ENCODE peak calls at places on chromosome 18, in five cellular contexts. U is thyroid gland, C is fibroblast of lung, X is spleen, K is tibial artery. J is an unnamed sample.

GRCh38 chr18:63677490-63678225 is 16.0 kb upstream of the SERPINB3 start:
- DNase-seq in U (no peak), C (no peak), X (no peak), K (no peak), J (no peak)

GRCh38 chr18:24319757-24320156 is 77.9 kb downstream of the OSBPL1A start:
- DNase-seq in U (no peak), C (no peak), X (no peak), K (no peak), J (no peak)

GRCh38 chr18:39737869-39738268 is 2172.3 kb upstream of the CELF4 start:
- DNase-seq in U (no peak), C (no peak), X (no peak), K (no peak), J (no peak)

GRCh38 chr18:32802606-32803451 is 30.0 kb upstream of the KLHL14 start:
- DNase-seq in U (peak; percentile 9), C (no peak), X (no peak), K (no peak), J (no peak)

GRCh38 chr18:51666717-51667320 is 469.3 kb upstream of the MEX3C start:
- DNase-seq in U (peak; percentile 35), C (peak; percentile 11), X (no peak), K (no peak), J (peak; percentile 44)

GRCh38 chr18:61753373-61753772 is 139.4 kb downstream of the RNF152 start:
- DNase-seq in U (no peak), C (no peak), X (no peak), K (no peak), J (no peak)

GRCh38 chr18:11518788-11519685 is 90.4 kb upstream of the SLC35G4 start:
- DNase-seq in U (peak; percentile 73), C (peak; percentile 52), X (no peak), K (no peak), J (peak; percentile 67)

GRCh38 chr18:2173464-2173863 is 397.8 kb downstream of the METTL4 start:
- DNase-seq in U (no peak), C (peak; percentile 92), X (no peak), K (no peak), J (peak; percentile 69)

GRCh38 chr18:13422541-13423147 is 204.1 kb downstream of the LDLRAD4 start:
- DNase-seq in U (no peak), C (no peak), X (no peak), K (no peak), J (no peak)

GRCh38 chr18:26637983-26638382 is 89.6 kb upstream of the KCTD1 start:
- DNase-seq in U (no peak), C (no peak), X (no peak), K (no peak), J (no peak)

GRCh38 chr18:80154293-80154692 is 45.2 kb downstream of the ADNP2 start:
- DNase-seq in U (no peak), C (no peak), X (no peak), K (no peak), J (no peak)

GRCh38 chr18:5275872-5276271 is 19.7 kb downstream of the ZBTB14 start:
- DNase-seq in U (no peak), C (no peak), X (no peak), K (no peak), J (no peak)

GRCh38 chr18:48942554-48943261 is 8.1 kb downstream of the SMAD7 start:
- DNase-seq in U (no peak), C (peak; percentile 99), X (no peak), K (no peak), J (no peak)

GRCh38 chr18:38980420-38980819 is 1414.8 kb upstream of the CELF4 start:
- DNase-seq in U (no peak), C (no peak), X (no peak), K (no peak), J (no peak)

GRCh38 chr18:217532-218334 is 50.1 kb downstream of the THOC1 start:
- DNase-seq in U (no peak), C (no peak), X (no peak), K (no peak), J (no peak)

GRCh38 chr18:57797209-57797651 is 5.9 kb downstream of the ATP8B1 start:
- DNase-seq in U (peak; percentile 69), C (no peak), X (no peak), K (no peak), J (no peak)

GRCh38 chr18:67520276-67521035 is 3.9 kb upstream of the DSEL start:
- DNase-seq in U (no peak), C (peak; percentile 71), X (no peak), K (peak; percentile 56), J (no peak)

GRCh38 chr18:67104700-67105284 is 411.7 kb downstream of the DSEL start:
- DNase-seq in U (peak; percentile 60), C (peak; percentile 66), X (no peak), K (peak; percentile 61), J (no peak)

GRCh38 chr18:31275722-31276463 is 42.1 kb upstream of the DSG1 start:
- DNase-seq in U (no peak), C (peak; percentile 66), X (no peak), K (no peak), J (no peak)

GRCh38 chr18:3885209-3885792 is 435.3 kb downstream of the TGIF1 start:
- DNase-seq in U (no peak), C (no peak), X (no peak), K (no peak), J (no peak)

GRCh38 chr18:59659486-59660187 is 37.6 kb downstream of the CCBE1 start:
- DNase-seq in U (no peak), C (peak; percentile 42), X (no peak), K (no peak), J (no peak)

GRCh38 chr18:32093523-32093922 is 1.8 kb downstream of the RNF138 start:
- DNase-seq in U (no peak), C (peak; percentile 12), X (no peak), K (no peak), J (no peak)

GRCh38 chr18:44592639-44593038 is 88.0 kb upstream of the SETBP1 start:
- DNase-seq in U (no peak), C (peak; percentile 81), X (no peak), K (no peak), J (peak; percentile 23)

GRCh38 chr18:48274301-48274700 is 134.9 kb downstream of the ZBTB7C start:
- DNase-seq in U (peak; percentile 12), C (no peak), X (no peak), K (no peak), J (no peak)

GRCh38 chr18:21112140-21112473 is 494 bp upstream of the ROCK1 start:
- DNase-seq in U (no peak), C (no peak), X (peak; percentile 93), K (peak; percentile 70), J (no peak)

GRCh38 chr18:7363338-7363737 is 132.4 kb downstream of the LRRC30 start:
- DNase-seq in U (no peak), C (no peak), X (no peak), K (no peak), J (no peak)

GRCh38 chr18:6546229-6546628 is 131.5 kb upstream of the L3MBTL4 start:
- DNase-seq in U (no peak), C (peak; percentile 6), X (no peak), K (no peak), J (no peak)

GRCh38 chr18:6547476-6547875 is 132.8 kb upstream of the L3MBTL4 start:
- DNase-seq in U (no peak), C (no peak), X (no peak), K (no peak), J (no peak)

GRCh38 chr18:13558132-13558531 is 168.2 kb downstream of the FAM210A start:
- DNase-seq in U (peak; percentile 34), C (peak; percentile 29), X (no peak), K (no peak), J (peak; percentile 52)

GRCh38 chr18:36534154-36534688 is 236.7 kb downstream of the FHOD3 start:
- DNase-seq in U (no peak), C (peak; percentile 57), X (no peak), K (no peak), J (no peak)

GRCh38 chr18:36536426-36536825 is 238.9 kb downstream of the FHOD3 start:
- DNase-seq in U (no peak), C (no peak), X (no peak), K (no peak), J (no peak)

GRCh38 chr18:36539674-36540073 is 242.2 kb downstream of the FHOD3 start:
- DNase-seq in U (no peak), C (no peak), X (no peak), K (no peak), J (no peak)

GRCh38 chr18:36535202-36535935 is 237.9 kb downstream of the FHOD3 start:
- DNase-seq in U (no peak), C (no peak), X (no peak), K (no peak), J (no peak)

DNA sequence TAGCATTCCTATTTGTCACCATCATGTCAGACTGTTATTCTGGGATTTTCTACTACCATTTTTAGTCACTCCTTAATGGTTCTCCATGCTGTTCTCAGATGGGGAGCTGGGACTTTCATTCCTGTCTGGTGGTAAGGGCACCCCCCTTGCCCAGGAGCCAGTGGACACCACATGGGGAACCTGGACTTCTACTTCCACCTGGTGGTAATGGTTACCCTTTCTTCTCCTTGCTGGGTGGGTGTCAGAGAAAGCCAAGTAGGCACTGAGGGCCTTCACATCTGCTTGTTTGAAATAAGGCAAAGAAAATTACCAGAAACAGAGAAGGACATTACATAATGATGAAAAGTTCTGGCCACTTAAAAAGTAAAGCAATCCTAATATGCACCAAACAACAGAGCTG is 239.8 kb downstream of the FHOD3 start:
- DNase-seq in U (no peak), C (no peak), X (no peak), K (no peak), J (no peak)
- TF ChIP-seq CTCF in U (no peak), C (no peak), X (no peak), K (no peak), J (no peak)

DNA sequence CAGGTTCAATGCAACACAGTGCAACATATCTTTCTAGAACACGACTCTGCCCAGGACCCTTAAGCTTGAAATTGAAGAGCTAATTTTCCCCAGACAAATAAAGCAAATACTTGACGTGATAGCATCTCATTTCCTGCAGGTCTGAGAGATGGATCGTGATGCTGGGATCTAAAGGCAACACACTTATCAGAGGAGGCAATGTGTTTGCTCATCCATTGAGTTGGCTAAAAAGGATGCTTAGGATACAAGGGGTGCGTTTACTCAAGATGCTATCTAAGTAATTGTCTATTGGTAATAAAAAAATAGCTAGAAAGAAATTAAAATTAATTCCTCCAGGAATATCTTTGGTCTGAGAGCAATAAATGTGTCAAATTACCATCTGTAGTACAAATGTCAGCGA is 129.0 kb downstream of the SOCS6 start:
- DNase-seq in U (no peak), C (no peak), X (no peak), K (no peak), J (no peak)
- H3K27ac ChIP-seq in U (no peak overlapping the region), C (no peak overlapping the region), X (no peak overlapping the region), K (no peak overlapping the region), J (no peak overlapping the region)

GRCh38 chr18:70936160-70936559 is 647.3 kb downstream of the SOCS6 start:
- DNase-seq in U (no peak), C (no peak), X (no peak), K (no peak), J (no peak)

GRCh38 chr18:70931942-70932814 is 643.3 kb downstream of the SOCS6 start:
- DNase-seq in U (no peak), C (peak; percentile 19), X (no peak), K (no peak), J (no peak)
- TF ChIP-seq CTCF in U (peak; percentile 45), C (peak; percentile 43), X (no peak), K (peak; percentile 47), J (peak; percentile 33)

DNA sequence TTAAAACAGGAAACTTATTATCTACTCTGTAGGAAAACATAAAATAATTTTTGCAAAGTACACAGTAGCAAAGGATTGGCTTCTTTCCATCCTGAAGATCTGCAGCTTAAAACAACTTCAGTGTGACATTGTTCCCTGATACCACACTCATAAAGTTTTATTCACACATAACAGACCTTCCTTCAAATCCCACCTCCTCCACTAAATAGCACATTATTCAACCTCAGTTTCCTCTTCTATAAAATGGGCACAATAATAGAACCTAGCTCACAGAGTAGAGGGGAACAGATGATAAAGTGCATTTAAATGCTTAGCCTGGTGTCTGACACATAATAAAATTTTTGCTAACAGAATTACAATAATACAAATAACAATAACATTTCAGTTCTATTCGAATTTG is 250.4 kb upstream of the RBBP8 start:
- DNase-seq in U (no peak), C (no peak), X (no peak), K (no peak), J (no peak)
- H3K27ac ChIP-seq in U (no peak overlapping the region), C (no peak overlapping the region), X (no peak overlapping the region), K (no peak overlapping the region), J (no peak overlapping the region)

J was measured in heart left ventricle.